ENCODE peak calls at places on chromosome 16, in six cellular contexts. G is IMR-90, N is prostate gland, M is uterus, Q is erythroblast, T is stomach. U is an unnamed sample.

GRCh38 chr16:719815-720506 is 985 bp upstream of the ANTKMT start:
- DNase-seq in G (no peak), N (no peak), M (no peak), Q (peak; percentile 46), T (no peak), U (peak; percentile 89)

GRCh38 chr16:77457046-77457445 is 22.2 kb upstream of the ADAMTS18 start:
- DNase-seq in G (no peak), N (no peak), M (no peak), Q (no peak), T (no peak), U (no peak)

GRCh38 chr16:72203401-72203800 is 31.4 kb upstream of the PMFBP1 start:
- DNase-seq in G (peak; percentile 4), N (no peak), M (no peak), Q (no peak), T (no peak), U (peak; percentile 36)

GRCh38 chr16:71347146-71347545 is 11.4 kb upstream of the CALB2 start:
- DNase-seq in G (no peak), N (no peak), M (no peak), Q (no peak), T (no peak), U (no peak)

GRCh38 chr16:88389191-88389590 is 6.4 kb downstream of the ZNF469 start:
- DNase-seq in G (no peak), N (no peak), M (no peak), Q (no peak), T (no peak), U (no peak)

GRCh38 chr16:59964232-59964924 is 1230.3 kb upstream of the GOT2 start:
- DNase-seq in G (no peak), N (no peak), M (no peak), Q (no peak), T (no peak), U (no peak)

GRCh38 chr16:25785361-25785760 is 93.6 kb downstream of the HS3ST4 start:
- DNase-seq in G (no peak), N (no peak), M (no peak), Q (no peak), T (no peak), U (no peak)

GRCh38 chr16:81214745-81215166 is 23.7 kb upstream of the BCO1 start:
- DNase-seq in G (peak; percentile 15), N (no peak), M (no peak), Q (peak; percentile 10), T (peak; percentile 38), U (peak; percentile 19)

GRCh38 chr16:19008245-19008644 is 24.5 kb downstream of the TMC7 start:
- DNase-seq in G (peak; percentile 87), N (no peak), M (no peak), Q (no peak), T (no peak), U (no peak)

GRCh38 chr16:728131-728889 is 1.4 kb downstream of the HAGHL start:
- DNase-seq in G (peak; percentile 78), N (peak; percentile 50), M (no peak), Q (peak; percentile 80), T (peak; percentile 69), U (peak; percentile 95)

GRCh38 chr16:15644306-15644961 is 1.5 kb upstream of the MARF1 start:
- DNase-seq in G (no peak), N (peak; percentile 81), M (no peak), Q (no peak), T (no peak), U (no peak)

GRCh38 chr16:7278636-7279035 is 54.0 kb upstream of the RBFOX1 start:
- DNase-seq in G (no peak), N (no peak), M (no peak), Q (no peak), T (no peak), U (no peak)

GRCh38 chr16:27689711-27690110 is 139.8 kb downstream of the KATNIP start:
- DNase-seq in G (peak; percentile 53), N (no peak), M (no peak), Q (no peak), T (no peak), U (no peak)

GRCh38 chr16:3401719-3402397 is 843 bp downstream of the ZNF174 start:
- DNase-seq in G (peak; percentile 18), N (no peak), M (no peak), Q (no peak), T (no peak), U (no peak)

GRCh38 chr16:57023541-57024249 is 34.3 kb downstream of the NLRC5 start:
- DNase-seq in G (no peak), N (no peak), M (no peak), Q (no peak), T (no peak), U (no peak)

GRCh38 chr16:53495325-53495724 is 7.7 kb downstream of the AKTIP start:
- DNase-seq in G (no peak), N (no peak), M (no peak), Q (no peak), T (no peak), U (no peak)

GRCh38 chr16:69040144-69040909 is 65.1 kb upstream of the HAS3 start:
- DNase-seq in G (peak; percentile 58), N (no peak), M (no peak), Q (no peak), T (no peak), U (no peak)

GRCh38 chr16:66370786-66371684 is 4.5 kb downstream of the CDH5 start:
- DNase-seq in G (no peak), N (no peak), M (no peak), Q (no peak), T (no peak), U (no peak)

GRCh38 chr16:1330931-1331711 is 2.3 kb upstream of the BAIAP3 start:
- DNase-seq in G (no peak), N (no peak), M (no peak), Q (no peak), T (no peak), U (no peak)

GRCh38 chr16:88790312-88791150 is 5.5 kb upstream of the PIEZO1 start:
- DNase-seq in G (peak; percentile 24), N (no peak), M (no peak), Q (peak; percentile 69), T (peak; percentile 58), U (no peak)

DNA sequence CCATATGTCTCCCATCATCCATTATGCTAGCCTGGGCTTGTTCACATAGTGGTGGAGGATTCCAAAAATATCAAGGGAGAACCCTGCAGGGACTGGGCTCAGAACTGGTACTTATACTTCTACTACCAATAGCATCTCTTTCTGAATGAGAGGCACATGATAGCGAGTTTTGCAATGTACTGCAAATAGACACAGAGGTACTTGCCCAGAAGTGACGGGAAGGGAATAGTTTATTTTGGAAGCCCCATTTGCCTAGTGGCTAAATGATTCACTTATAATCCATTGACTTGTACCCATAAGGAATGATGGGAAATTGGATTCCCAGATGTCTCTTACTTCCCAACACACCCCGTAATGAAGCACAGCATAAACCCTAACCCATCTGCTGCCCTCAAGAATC is 124.8 kb upstream of the ERCC4 start:
- DNase-seq in G (no peak), N (no peak), M (no peak), Q (no peak), T (no peak), U (no peak)
- TF ChIP-seq POLR2A in G (no peak), N (no peak), M (no peak), Q (no peak), T (no peak), U (no peak)

DNA sequence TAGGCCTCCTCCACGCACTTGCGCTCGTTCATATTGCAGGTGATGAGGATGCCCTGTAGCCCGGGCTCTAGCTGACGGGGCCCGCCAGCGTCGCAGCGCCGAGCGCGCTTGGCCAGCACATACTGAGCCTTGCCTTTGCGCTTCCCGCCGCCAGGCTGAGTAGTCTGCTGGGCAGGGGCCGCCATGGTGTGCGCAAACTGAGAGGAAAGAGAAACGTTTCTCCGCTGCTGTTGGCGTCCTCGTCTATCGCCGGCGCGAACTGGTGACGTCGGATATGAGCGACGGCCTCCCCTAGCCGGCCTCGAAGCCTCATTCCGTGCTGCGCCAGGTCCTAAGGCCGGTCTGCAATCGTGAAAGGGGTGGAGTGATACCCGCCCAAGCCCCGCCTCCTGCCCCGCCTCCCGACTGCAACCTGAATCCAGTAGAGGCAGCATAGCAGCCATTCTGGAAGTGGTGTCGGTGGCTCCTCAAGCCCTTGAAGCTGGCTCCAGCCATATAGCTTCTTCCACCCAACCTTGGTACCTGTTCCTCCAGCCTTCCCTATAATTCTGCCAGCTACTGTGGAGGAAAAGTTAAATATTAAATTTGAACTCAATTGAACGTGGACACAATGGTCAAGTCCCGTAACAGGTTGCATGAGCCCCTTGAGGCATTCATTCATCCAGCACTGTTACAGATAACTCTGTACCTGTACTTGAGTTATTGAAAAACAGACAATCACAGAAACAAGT is at the start of gene THUMPD1:
- DNase-seq in G (peak; percentile 94), N (peak; percentile 93), M (peak; percentile 96), Q (peak; percentile 98), T (peak; percentile 98), U (peak; percentile 92)
- TF ChIP-seq POLR2A in G (peak; percentile 68), N (peak; percentile 75), M (peak; percentile 55), Q (peak; percentile 92), T (peak; percentile 69), U (peak; percentile 73)

GRCh38 chr16:21710938-21711337 is 47.2 kb downstream of the OTOA start:
- DNase-seq in G (no peak), N (no peak), M (no peak), Q (no peak), T (no peak), U (no peak)
- TF ChIP-seq POLR2A in G (no peak), N (no peak), M (no peak), Q (no peak), T (no peak), U (no peak)

GRCh38 chr16:30870904-30871303 is 23.0 kb downstream of the BCL7C start:
- DNase-seq in G (no peak), N (no peak), M (no peak), Q (no peak), T (no peak), U (no peak)

GRCh38 chr16:30876867-30877266 is 17.0 kb downstream of the BCL7C start:
- DNase-seq in G (no peak), N (no peak), M (no peak), Q (no peak), T (no peak), U (no peak)

GRCh38 chr16:30874244-30874820 is 19.5 kb downstream of the BCL7C start:
- DNase-seq in G (no peak), N (no peak), M (no peak), Q (no peak), T (no peak), U (no peak)

GRCh38 chr16:30875881-30876791 is 17.7 kb downstream of the BCL7C start:
- DNase-seq in G (peak; percentile 26), N (no peak), M (no peak), Q (no peak), T (no peak), U (no peak)

DNA sequence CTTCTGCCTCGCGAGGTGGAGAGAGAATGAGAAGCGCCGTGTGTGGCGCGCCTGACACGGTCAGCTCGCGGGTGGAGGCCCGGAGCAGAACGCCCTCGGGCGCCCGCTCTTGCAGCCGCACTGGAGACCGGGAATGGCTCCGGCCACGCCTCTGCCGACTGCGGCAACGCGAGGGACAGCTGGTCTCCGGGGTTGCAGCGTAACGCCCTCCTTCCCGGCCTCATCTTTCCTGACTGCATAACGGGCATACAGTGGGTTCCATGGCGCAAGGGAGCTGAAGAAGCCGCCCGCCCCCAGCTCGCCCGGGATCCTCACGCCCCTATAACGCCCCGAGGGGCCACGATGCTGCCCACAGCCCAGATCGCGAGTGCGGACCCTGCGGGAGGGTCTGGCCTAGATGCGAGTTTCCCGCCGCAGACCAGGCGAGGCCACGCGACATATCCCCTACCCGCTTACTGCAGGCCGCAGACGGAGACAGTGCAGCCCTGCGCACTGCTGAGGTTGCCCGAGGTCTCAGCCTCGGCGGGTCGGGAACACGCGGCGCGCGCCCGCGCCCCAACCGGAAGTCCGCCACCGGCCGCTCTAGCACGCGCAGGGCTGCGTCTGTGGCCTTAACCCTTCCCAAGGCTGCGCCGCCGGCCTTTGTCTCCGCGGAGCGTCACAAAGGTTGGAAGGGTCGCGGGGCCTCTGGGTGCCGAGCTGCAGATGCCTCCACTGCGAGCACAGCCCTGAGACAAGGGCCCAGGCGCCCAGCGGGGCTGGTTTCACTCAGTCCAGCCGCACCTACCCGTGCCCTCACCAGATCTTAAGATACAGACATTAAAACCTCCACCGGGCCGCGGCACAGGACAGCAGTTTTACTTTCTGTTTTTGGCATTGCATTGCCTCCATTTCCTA is 18.8 kb downstream of the BCL7C start:
- DNase-seq in G (peak; percentile 88), N (peak; percentile 87), M (peak; percentile 81), Q (peak; percentile 92), T (peak; percentile 93), U (peak; percentile 85)
- TF ChIP-seq POLR2A in G (peak; percentile 75), N (peak; percentile 84), M (peak; percentile 76), Q (peak; percentile 95), T (peak; percentile 68), U (peak; percentile 99)

U was measured in H54.